ENCODE peak calls at places on chromosomes 6 and 20, in seven cellular contexts. O is AG04450; M is fibroblast of lung; W is ovary; F is CD4-positive, alpha-beta T cell; Y is Calu3; A is astrocyte of the spinal cord. V is an unnamed sample.

GRCh38 chr6:66183982-66184555 is 477.0 kb upstream of the EYS start:
- DNase-seq in O (peak; percentile 27), M (peak; percentile 72), W (no peak), F (no peak), Y (no peak), A (peak; percentile 59), V (no peak)

GRCh38 chr6:132395015-132395597 is 6.2 kb downstream of the MOXD1 start:
- DNase-seq in O (no peak), M (no peak), W (no peak), F (no peak), Y (no peak), A (no peak), V (no peak)

GRCh38 chr20:34058831-34059230 is 53.2 kb downstream of the EIF2S2 start:
- DNase-seq in O (no peak), M (no peak), W (no peak), F (peak; percentile 23), Y (no peak), A (peak; percentile 23), V (no peak)

GRCh38 chr6:27592107-27592480 is 119.2 kb upstream of the ZNF184 start:
- DNase-seq in O (no peak), M (peak; percentile 30), W (no peak), F (no peak), Y (peak; percentile 23), A (peak; percentile 31), V (no peak)

GRCh38 chr6:84645563-84646266 is 118.7 kb downstream of the TBX18 start:
- DNase-seq in O (no peak), M (peak; percentile 57), W (no peak), F (no peak), Y (no peak), A (peak; percentile 74), V (peak; percentile 63)

GRCh38 chr20:24952376-24953203 is 3.5 kb downstream of the CST7 start:
- DNase-seq in O (no peak), M (no peak), W (no peak), F (no peak), Y (no peak), A (no peak), V (no peak)

GRCh38 chr20:31819083-31819784 is at the start of gene MYLK2:
- DNase-seq in O (no peak), M (no peak), W (no peak), F (no peak), Y (no peak), A (no peak), V (no peak)

GRCh38 chr20:55935448-55936221 is 69.7 kb downstream of the CBLN4 start:
- DNase-seq in O (no peak), M (no peak), W (peak; percentile 27), F (no peak), Y (no peak), A (no peak), V (no peak)

GRCh38 chr20:47688385-47689381 is 96.6 kb downstream of the SULF2 start:
- DNase-seq in O (no peak), M (no peak), W (no peak), F (no peak), Y (no peak), A (peak; percentile 53), V (no peak)

GRCh38 chr20:59134182-59134581 is 29.4 kb upstream of the ZNF831 start:
- DNase-seq in O (no peak), M (no peak), W (no peak), F (no peak), Y (no peak), A (no peak), V (no peak)

GRCh38 chr6:152750694-152751093 is at the start of gene VIP:
- DNase-seq in O (no peak), M (peak; percentile 6), W (no peak), F (no peak), Y (peak; percentile 17), A (peak; percentile 46), V (peak; percentile 75)

GRCh38 chr6:10520468-10520867 is 683 bp upstream of the GCNT2 start:
- DNase-seq in O (no peak), M (no peak), W (no peak), F (no peak), Y (no peak), A (no peak), V (no peak)

GRCh38 chr20:24376523-24377085 is 92.8 kb upstream of the SYNDIG1 start:
- DNase-seq in O (peak; percentile 21), M (peak; percentile 91), W (no peak), F (no peak), Y (no peak), A (peak; percentile 61), V (no peak)

GRCh38 chr20:32158943-32159660 is 48.4 kb downstream of the PLAGL2 start:
- DNase-seq in O (no peak), M (no peak), W (no peak), F (no peak), Y (no peak), A (no peak), V (no peak)

GRCh38 chr20:25018841-25019240 is 26.3 kb upstream of the APMAP start:
- DNase-seq in O (no peak), M (no peak), W (no peak), F (no peak), Y (no peak), A (no peak), V (no peak)

GRCh38 chr20:44110816-44111568 is 76.0 kb downstream of the JPH2 start:
- DNase-seq in O (no peak), M (no peak), W (no peak), F (no peak), Y (no peak), A (no peak), V (no peak)

GRCh38 chr6:126388235-126388634 is 48.3 kb downstream of the CENPW start:
- DNase-seq in O (no peak), M (no peak), W (no peak), F (no peak), Y (no peak), A (no peak), V (no peak)

GRCh38 chr6:126385536-126385935 is 45.6 kb downstream of the CENPW start:
- DNase-seq in O (no peak), M (no peak), W (no peak), F (no peak), Y (no peak), A (no peak), V (no peak)

GRCh38 chr6:126381498-126381897 is 41.6 kb downstream of the CENPW start:
- DNase-seq in O (no peak), M (no peak), W (no peak), F (no peak), Y (no peak), A (no peak), V (no peak)

GRCh38 chr6:126380072-126380583 is 40.2 kb downstream of the CENPW start:
- DNase-seq in O (no peak), M (no peak), W (no peak), F (no peak), Y (no peak), A (no peak), V (no peak)

DNA sequence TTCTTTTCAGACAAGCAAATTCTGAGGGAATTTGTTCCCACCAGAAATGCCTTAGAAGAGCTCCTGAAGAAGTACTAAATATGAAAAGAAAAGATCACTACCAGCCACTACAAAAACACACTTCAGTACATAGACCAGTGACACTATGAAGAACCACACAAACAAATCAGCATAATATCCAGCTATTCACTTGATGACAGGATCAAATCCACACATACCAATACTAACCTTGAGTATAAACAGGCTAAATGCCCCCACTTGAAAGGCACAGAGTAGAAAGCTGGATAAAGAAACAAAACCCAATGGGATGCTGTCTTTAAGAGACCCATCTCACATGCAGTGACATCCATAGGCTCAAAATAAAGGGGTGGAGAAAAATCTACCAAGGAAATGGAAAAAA is 43.3 kb downstream of the CENPW start:
- DNase-seq in O (no peak), M (no peak), W (no peak), F (no peak), Y (no peak), A (no peak), V (no peak)
- TF ChIP-seq CTCF in O (no peak), M (no peak), W (no peak), F (no peak), Y (no peak), A (no peak), V (no peak)

GRCh38 chr6:25381077-25381476 is 101.9 kb downstream of the CARMIL1 start:
- DNase-seq in O (no peak), M (no peak), W (no peak), F (no peak), Y (no peak), A (no peak), V (no peak)

GRCh38 chr6:25375125-25375524 is 96.0 kb downstream of the CARMIL1 start:
- DNase-seq in O (no peak), M (no peak), W (no peak), F (no peak), Y (no peak), A (no peak), V (no peak)

DNA sequence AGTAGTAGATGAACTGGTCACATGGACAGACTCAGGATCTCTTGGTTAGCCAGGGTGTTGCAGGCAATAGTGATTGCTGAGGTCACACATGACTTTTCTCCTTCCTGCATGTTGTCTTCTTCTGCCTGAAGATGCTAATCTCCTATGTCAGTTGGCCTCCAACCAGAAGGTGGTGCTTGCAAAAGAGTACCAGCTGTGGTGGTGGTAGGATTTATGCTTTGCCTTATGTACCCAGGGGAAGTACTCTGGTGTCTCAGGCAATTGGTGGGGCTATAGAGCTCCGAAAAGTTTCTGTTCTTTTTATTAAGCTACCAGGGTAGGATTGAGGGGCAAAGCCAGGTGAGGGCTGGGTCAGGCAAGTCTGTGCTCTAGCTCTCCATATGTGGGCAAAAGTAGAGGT is 98.5 kb downstream of the CARMIL1 start:
- DNase-seq in O (no peak), M (no peak), W (no peak), F (no peak), Y (no peak), A (no peak), V (no peak)
- TF ChIP-seq CTCF in O (no peak), M (no peak), W (no peak), F (no peak), Y (no peak), A (no peak), V (no peak)

DNA sequence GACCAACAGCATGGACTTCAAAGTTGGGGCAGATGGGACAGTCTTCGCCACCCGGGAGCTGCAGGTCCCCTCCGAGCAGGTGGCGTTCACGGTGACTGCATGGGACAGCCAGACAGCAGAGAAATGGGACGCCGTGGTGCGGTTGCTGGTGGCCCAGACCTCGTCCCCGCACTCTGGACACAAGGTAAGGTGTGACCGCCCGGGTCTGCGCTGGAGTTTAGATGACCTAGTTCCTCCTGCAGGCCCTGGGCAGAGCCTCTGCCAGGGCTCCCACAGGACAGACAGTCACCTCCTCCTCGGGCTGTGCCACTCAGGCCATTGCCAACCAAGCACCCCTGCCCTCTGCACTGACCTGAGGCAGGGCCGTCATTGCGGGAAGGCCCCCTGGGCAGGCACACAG is 322.1 kb downstream of the TAF4 start:
- DNase-seq in O (no peak), M (no peak), W (no peak), F (no peak), Y (no peak), A (no peak), V (no peak)
- TF ChIP-seq CTCF in O (no peak), M (no peak), W (no peak), F (no peak), Y (no peak), A (no peak), V (no peak)

DNA sequence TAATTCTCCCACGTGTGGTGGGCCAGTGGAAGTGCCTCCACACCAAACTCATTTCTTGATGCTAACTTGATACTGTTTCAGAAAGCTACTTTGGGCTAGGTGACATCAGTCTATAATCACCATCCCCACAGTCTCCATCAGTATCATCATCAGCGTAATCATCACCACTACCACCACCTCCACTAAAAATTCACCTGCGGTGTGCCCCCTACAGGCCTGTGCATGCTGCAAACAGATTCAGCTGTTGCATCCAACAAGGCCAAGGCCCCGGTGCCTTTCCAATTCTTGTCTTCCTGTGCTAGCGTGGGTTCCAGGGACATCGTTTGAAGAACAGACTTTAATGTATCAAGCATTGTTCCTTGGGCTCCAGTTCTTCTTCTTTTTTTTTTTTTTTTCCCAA is 201.3 kb upstream of the EXOC2 start:
- DNase-seq in O (no peak), M (no peak), W (no peak), F (no peak), Y (no peak), A (no peak), V (peak; percentile 13)
- TF ChIP-seq CTCF in O (peak; percentile 15), M (no peak), W (no peak), F (no peak), Y (no peak), A (peak; percentile 3), V (peak; percentile 18)

V was measured in MCF 10A.